ENCODE peak calls at places on chromosomes 5 and 9, in ten cellular contexts. F is keratinocyte, X is transverse colon, D is colonic mucosa, T is psoas muscle, J is brain microvascular endothelial cell, M is body of pancreas, G is ovary, Y is suprapubic skin, H is IMR-90. L is an unnamed sample.

GRCh38 chr5:107832746-107833145 is 162.0 kb upstream of the EFNA5 start:
- DNase-seq in J (no peak), T (no peak), G (no peak), M (no peak), F (no peak), H (peak; percentile 28), D (no peak), Y (no peak), X (no peak), L (no peak)

GRCh38 chr5:91189480-91190332 is 193.4 kb downstream of the ARRDC3 start:
- DNase-seq in H (peak; percentile 85), G (peak; percentile 63), M (no peak), J (peak; percentile 92), D (no peak), X (peak; percentile 26), Y (peak; percentile 76), T (peak; percentile 52), F (no peak), L (no peak)

GRCh38 chr9:133122935-133123611 is 2.0 kb upstream of the RALGDS start:
- DNase-seq in D (peak; percentile 54), H (peak; percentile 45), G (peak; percentile 72), T (peak; percentile 61), F (no peak), J (peak; percentile 38), X (peak; percentile 30), M (no peak), Y (peak; percentile 83), L (no peak)

GRCh38 chr5:150245111-150245789 is 44.3 kb downstream of the CAMK2A start:
- DNase-seq in D (no peak), T (peak; percentile 83), X (no peak), Y (no peak), H (peak; percentile 28), G (peak; percentile 24), M (no peak), J (no peak), F (no peak), L (no peak)

GRCh38 chr9:115944166-115944948 is 209.2 kb upstream of the PAPPA start:
- DNase-seq in X (peak; percentile 50), G (peak; percentile 10), M (peak; percentile 47), D (peak; percentile 31), Y (peak; percentile 84), T (peak; percentile 82), H (peak; percentile 100), J (peak; percentile 96), F (peak; percentile 71), L (peak; percentile 60)

GRCh38 chr9:14633148-14633547 is 60.1 kb downstream of the ZDHHC21 start:
- DNase-seq in Y (no peak), D (no peak), G (no peak), T (no peak), J (no peak), H (no peak), F (no peak), M (no peak), X (no peak), L (no peak)

GRCh38 chr5:65971643-65972042 is 45.3 kb downstream of the ERBIN start:
- DNase-seq in F (no peak), Y (no peak), J (no peak), X (no peak), H (no peak), M (no peak), T (no peak), G (no peak), D (no peak), L (no peak)

GRCh38 chr5:140926903-140927573 is 939 bp downstream of the PCDHAC1 start:
- DNase-seq in T (peak; percentile 19), J (no peak), Y (peak; percentile 53), M (peak; percentile 42), G (peak; percentile 8), F (no peak), D (no peak), H (no peak), X (no peak), L (peak; percentile 54)

GRCh38 chr5:2206244-2207108 is 323.8 kb upstream of the IRX4 start:
- DNase-seq in D (no peak), M (no peak), Y (no peak), X (no peak), G (no peak), F (no peak), T (no peak), J (no peak), H (no peak), L (no peak)

GRCh38 chr5:56350595-56351170 is 117.6 kb upstream of the ANKRD55 start:
- DNase-seq in F (no peak), X (peak; percentile 25), T (peak; percentile 76), H (peak; percentile 96), J (peak; percentile 78), G (peak; percentile 83), Y (peak; percentile 82), M (peak; percentile 19), D (peak; percentile 26), L (peak; percentile 50)

GRCh38 chr5:62689599-62690368 is 111.2 kb downstream of the LRRC70 start:
- DNase-seq in M (no peak), J (no peak), T (no peak), F (no peak), H (no peak), G (no peak), X (no peak), Y (no peak), D (no peak), L (no peak)
- H3K4me3 ChIP-seq in M (no peak overlapping the region), J (no peak overlapping the region), T (peak overlapping the region; percentile 9), F (no peak overlapping the region), H (no peak overlapping the region), G (no peak overlapping the region), X (no peak overlapping the region), Y (no peak overlapping the region), D (no peak overlapping the region), L (peak overlapping the region; percentile 13)

GRCh38 chr9:34458013-34458966 is at the start of the genes DNAI1 and FAM219A:
- DNase-seq in H (peak; percentile 98), M (peak; percentile 99), G (peak; percentile 98), F (peak; percentile 91), X (peak; percentile 99), J (peak; percentile 97), D (peak; percentile 99), Y (peak; percentile 99), T (peak; percentile 99), L (peak; percentile 99)

GRCh38 chr9:34457266-34458012 is 931 bp downstream of the FAM219A start:
- DNase-seq in H (peak; percentile 77), X (peak; percentile 56), Y (peak; percentile 81), T (peak; percentile 78), D (peak; percentile 62), M (peak; percentile 75), G (peak; percentile 69), J (peak; percentile 53), F (no peak), L (peak; percentile 68)

GRCh38 chr9:34459356-34459755 is 751 bp downstream of the DNAI1 start:
- DNase-seq in G (no peak), Y (no peak), J (no peak), T (no peak), M (no peak), H (no peak), X (no peak), F (no peak), D (no peak), L (no peak)

GRCh38 chr9:34459941-34460340 is 1.3 kb downstream of the DNAI1 start:
- DNase-seq in J (no peak), H (peak; percentile 57), F (no peak), T (no peak), D (no peak), X (no peak), Y (no peak), M (no peak), G (no peak), L (no peak)

GRCh38 chr9:34458967-34459355 is 356 bp downstream of the DNAI1 start:
- DNase-seq in G (no peak), X (no peak), H (no peak), M (no peak), D (no peak), T (no peak), Y (no peak), J (no peak), F (no peak), L (no peak)
- H3K27ac ChIP-seq in G (no peak overlapping the region), X (no peak overlapping the region), H (no peak overlapping the region), M (no peak overlapping the region), D (no peak overlapping the region), T (no peak overlapping the region), Y (no peak overlapping the region), J (no peak overlapping the region), F (peak overlapping the region; percentile 13), L (no peak overlapping the region)

DNA sequence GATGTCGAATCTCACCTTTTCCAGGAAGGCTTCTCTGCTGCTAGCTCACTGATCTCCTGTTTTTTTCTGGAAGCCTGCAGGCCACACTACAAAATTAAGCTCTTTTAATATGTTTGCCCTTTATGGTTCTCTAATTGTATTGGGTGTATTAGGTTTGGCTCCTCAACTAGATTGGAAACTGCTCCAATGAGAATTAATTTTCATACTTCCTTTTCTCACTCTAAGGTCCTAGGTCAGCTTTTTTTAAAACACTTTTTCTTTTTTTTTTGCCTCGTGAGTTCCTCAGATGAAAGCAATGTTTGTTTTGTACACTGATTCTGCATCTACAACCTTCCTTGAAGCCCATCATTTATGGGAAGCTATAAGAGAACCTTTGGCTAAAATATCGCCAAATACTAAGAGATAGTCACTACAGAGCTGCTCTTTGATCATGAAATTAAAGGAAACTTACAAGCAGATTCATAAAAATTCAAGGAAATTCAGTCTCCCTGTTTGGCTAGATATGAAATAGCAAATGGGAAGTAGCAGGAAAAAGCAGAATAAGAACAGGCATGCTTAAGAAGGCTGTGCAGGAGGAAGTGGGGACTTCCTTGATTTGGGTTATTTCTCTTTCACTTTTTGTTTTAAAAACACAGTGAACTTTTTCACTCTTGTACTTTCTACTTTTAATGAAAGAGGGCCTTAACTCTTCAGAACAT is 55.2 kb upstream of the FYB1 start:
- DNase-seq in J (no peak), X (no peak), Y (no peak), M (no peak), T (no peak), H (no peak), G (no peak), D (no peak), F (no peak), L (no peak)
- H3K4me3 ChIP-seq in J (no peak overlapping the region), X (peak overlapping the region; percentile 16), Y (peak overlapping the region; percentile 5), M (no peak overlapping the region), T (peak overlapping the region; percentile 30), H (no peak overlapping the region), G (no peak overlapping the region), D (no peak overlapping the region), F (no peak overlapping the region), L (peak overlapping the region; percentile 22)

GRCh38 chr5:82359286-82359685 is 81.1 kb upstream of the RPS23 start:
- DNase-seq in F (no peak), J (peak; percentile 20), T (no peak), M (no peak), Y (no peak), X (no peak), D (no peak), G (no peak), H (no peak), L (no peak)

GRCh38 chr5:82360043-82360442 is 81.9 kb upstream of the RPS23 start:
- DNase-seq in F (no peak), Y (no peak), D (no peak), T (no peak), J (no peak), G (no peak), M (no peak), H (no peak), X (no peak), L (no peak)

GRCh38 chr5:82356808-82357671 is 78.9 kb upstream of the RPS23 start:
- DNase-seq in J (peak; percentile 96), H (peak; percentile 94), X (peak; percentile 64), D (peak; percentile 66), F (peak; percentile 84), T (peak; percentile 85), Y (peak; percentile 90), G (peak; percentile 74), M (peak; percentile 31), L (peak; percentile 68)

GRCh38 chr5:82355921-82356454 is 77.8 kb upstream of the RPS23 start:
- DNase-seq in T (no peak), H (no peak), F (no peak), J (no peak), G (no peak), X (no peak), D (no peak), Y (no peak), M (no peak), L (no peak)

GRCh38 chr5:82358454-82358853 is 80.3 kb upstream of the RPS23 start:
- DNase-seq in X (no peak), M (no peak), D (no peak), Y (no peak), J (no peak), H (peak; percentile 84), T (no peak), G (no peak), F (no peak), L (no peak)
- H3K27ac ChIP-seq in X (no peak overlapping the region), M (no peak overlapping the region), D (no peak overlapping the region), Y (peak overlapping the region; percentile 8), J (peak overlapping the region; percentile 12), H (no peak overlapping the region), T (no peak overlapping the region), G (no peak overlapping the region), F (peak overlapping the region; percentile 95), L (peak overlapping the region; percentile 22)

L was measured in lower lobe of right lung.